ENCODE peak calls at places on chromosomes 7 and 10, in seven cellular contexts. One of them, this sample, is unnamed.

GRCh38 chr7:54961391-54961790 is 57.4 kb upstream of the EGFR start:
- DNase-seq in pancreas: no peak
- DNase-seq in uterus: no peak
- DNase-seq in astrocyte: no peak
- DNase-seq in cardiac muscle cell: no peak
- DNase-seq in heart right ventricle: no peak
- DNase-seq in heart left ventricle: no peak
- DNase-seq in this sample: no peak

GRCh38 chr10:21292763-21293517 is 232.5 kb downstream of the SKIDA1 start:
- DNase-seq in pancreas: peak; percentile 47
- DNase-seq in cardiac muscle cell: peak; percentile 72
- DNase-seq in heart right ventricle: peak; percentile 58
- DNase-seq in uterus: peak; percentile 71
- DNase-seq in heart left ventricle: peak; percentile 72
- DNase-seq in astrocyte: peak; percentile 99
- DNase-seq in this sample: peak; percentile 79

GRCh38 chr10:1652151-1652550 is 85.2 kb downstream of the ADARB2 start:
- DNase-seq in uterus: no peak
- DNase-seq in heart right ventricle: no peak
- DNase-seq in astrocyte: no peak
- DNase-seq in heart left ventricle: no peak
- DNase-seq in pancreas: no peak
- DNase-seq in cardiac muscle cell: no peak
- DNase-seq in this sample: no peak

GRCh38 chr7:132738254-132738653 is 162.0 kb upstream of the PLXNA4 start:
- DNase-seq in pancreas: no peak
- DNase-seq in uterus: no peak
- DNase-seq in astrocyte: peak; percentile 96
- DNase-seq in heart left ventricle: no peak
- DNase-seq in heart right ventricle: no peak
- DNase-seq in cardiac muscle cell: no peak
- DNase-seq in this sample: no peak

GRCh38 chr10:46068117-46068516 is 22.0 kb upstream of the MSMB start:
- DNase-seq in heart right ventricle: no peak
- DNase-seq in uterus: no peak
- DNase-seq in heart left ventricle: no peak
- DNase-seq in astrocyte: no peak
- DNase-seq in cardiac muscle cell: no peak
- DNase-seq in pancreas: no peak
- DNase-seq in this sample: no peak

GRCh38 chr10:60073781-60074656 is 167.7 kb upstream of the CCDC6 start:
- DNase-seq in cardiac muscle cell: no peak
- DNase-seq in pancreas: no peak
- DNase-seq in heart right ventricle: no peak
- DNase-seq in astrocyte: no peak
- DNase-seq in uterus: no peak
- DNase-seq in heart left ventricle: no peak
- DNase-seq in this sample: no peak

GRCh38 chr7:2474224-2474623 is 2.0 kb downstream of the GRIFIN start:
- DNase-seq in pancreas: no peak
- DNase-seq in uterus: no peak
- DNase-seq in heart left ventricle: no peak
- DNase-seq in cardiac muscle cell: no peak
- DNase-seq in heart right ventricle: no peak
- DNase-seq in astrocyte: no peak
- DNase-seq in this sample: no peak

GRCh38 chr10:52451817-52452216 is 137.7 kb downstream of the DKK1 start:
- DNase-seq in astrocyte: peak; percentile 18
- DNase-seq in heart right ventricle: no peak
- DNase-seq in heart left ventricle: no peak
- DNase-seq in uterus: no peak
- DNase-seq in cardiac muscle cell: no peak
- DNase-seq in pancreas: no peak
- DNase-seq in this sample: no peak

GRCh38 chr10:132134541-132135397 is 52.0 kb upstream of the DPYSL4 start:
- DNase-seq in heart left ventricle: peak; percentile 19
- DNase-seq in uterus: no peak
- DNase-seq in pancreas: no peak
- DNase-seq in astrocyte: no peak
- DNase-seq in heart right ventricle: peak; percentile 7
- DNase-seq in cardiac muscle cell: no peak
- DNase-seq in this sample: no peak

GRCh38 chr10:4240641-4241197 is 455.7 kb upstream of the KLF6 start:
- DNase-seq in heart left ventricle: no peak
- DNase-seq in cardiac muscle cell: no peak
- DNase-seq in astrocyte: peak; percentile 92
- DNase-seq in pancreas: no peak
- DNase-seq in heart right ventricle: no peak
- DNase-seq in uterus: no peak
- DNase-seq in this sample: no peak

GRCh38 chr10:130573446-130573845 is 437.3 kb downstream of the GLRX3 start:
- DNase-seq in heart left ventricle: no peak
- DNase-seq in cardiac muscle cell: no peak
- DNase-seq in heart right ventricle: no peak
- DNase-seq in uterus: no peak
- DNase-seq in pancreas: no peak
- DNase-seq in astrocyte: no peak
- DNase-seq in this sample: no peak

GRCh38 chr10:121553455-121553854 is 44.8 kb downstream of the FGFR2 start:
- DNase-seq in astrocyte: no peak
- DNase-seq in heart right ventricle: no peak
- DNase-seq in cardiac muscle cell: no peak
- DNase-seq in uterus: no peak
- DNase-seq in pancreas: no peak
- DNase-seq in heart left ventricle: no peak
- DNase-seq in this sample: no peak

GRCh38 chr10:88385601-88386203 is 197.4 kb downstream of the RNLS start:
- DNase-seq in uterus: peak; percentile 19
- DNase-seq in cardiac muscle cell: no peak
- DNase-seq in pancreas: peak; percentile 81
- DNase-seq in heart right ventricle: peak; percentile 13
- DNase-seq in heart left ventricle: no peak
- DNase-seq in astrocyte: no peak
- DNase-seq in this sample: no peak

GRCh38 chr10:77582710-77583115 is 54.9 kb downstream of the KCNMA1 start:
- DNase-seq in heart right ventricle: no peak
- DNase-seq in astrocyte: peak; percentile 64
- DNase-seq in heart left ventricle: no peak
- DNase-seq in pancreas: peak; percentile 61
- DNase-seq in cardiac muscle cell: no peak
- DNase-seq in uterus: no peak
- DNase-seq in this sample: no peak

GRCh38 chr7:76328390-76328789 is 25.9 kb downstream of the HSPB1 start:
- DNase-seq in uterus: no peak
- DNase-seq in cardiac muscle cell: no peak
- DNase-seq in astrocyte: no peak
- DNase-seq in heart right ventricle: no peak
- DNase-seq in pancreas: no peak
- DNase-seq in heart left ventricle: no peak
- DNase-seq in this sample: no peak

GRCh38 chr10:112952282-112952991 is 2.4 kb downstream of the TCF7L2 start:
- DNase-seq in uterus: no peak
- DNase-seq in heart left ventricle: peak; percentile 45
- DNase-seq in astrocyte: peak; percentile 18
- DNase-seq in cardiac muscle cell: peak; percentile 58
- DNase-seq in pancreas: peak; percentile 41
- DNase-seq in heart right ventricle: peak; percentile 26
- DNase-seq in this sample: peak; percentile 21

GRCh38 chr7:95420996-95421846 is 13.6 kb downstream of the PON2 start:
- DNase-seq in astrocyte: peak; percentile 38
- DNase-seq in pancreas: no peak
- DNase-seq in cardiac muscle cell: peak; percentile 75
- DNase-seq in heart right ventricle: no peak
- DNase-seq in heart left ventricle: no peak
- DNase-seq in uterus: no peak
- DNase-seq in this sample: no peak

GRCh38 chr10:59098387-59098786 is 78.1 kb upstream of the PHYHIPL start:
- DNase-seq in heart right ventricle: no peak
- DNase-seq in cardiac muscle cell: no peak
- DNase-seq in uterus: peak; percentile 41
- DNase-seq in astrocyte: peak; percentile 66
- DNase-seq in heart left ventricle: peak; percentile 22
- DNase-seq in pancreas: no peak
- DNase-seq in this sample: no peak

GRCh38 chr10:11909618-11910017 is 86.5 kb downstream of the PROSER2 start:
- DNase-seq in heart right ventricle: no peak
- DNase-seq in uterus: no peak
- DNase-seq in pancreas: no peak
- DNase-seq in heart left ventricle: no peak
- DNase-seq in cardiac muscle cell: no peak
- DNase-seq in astrocyte: no peak
- DNase-seq in this sample: no peak

DNA sequence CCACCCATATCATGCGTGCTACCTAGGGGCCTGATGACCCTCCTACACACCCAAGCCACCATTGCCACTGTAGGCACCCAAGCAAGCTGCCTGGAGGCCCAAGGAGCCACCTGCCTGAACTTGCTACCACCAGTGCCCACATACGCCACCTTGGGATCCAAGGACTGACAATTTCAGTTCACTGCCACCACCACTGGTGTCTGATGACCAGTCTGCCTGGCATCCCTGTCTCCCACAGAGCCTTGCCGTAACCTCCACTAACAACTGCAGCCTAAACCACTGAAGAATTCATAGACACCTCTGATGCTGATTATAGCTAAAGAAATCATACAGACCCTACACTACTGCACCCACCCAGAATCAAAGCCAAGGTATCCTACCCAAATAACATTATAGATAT is 58.8 kb downstream of the TMEM178B start:
- DNase-seq in heart right ventricle: no peak
- DNase-seq in astrocyte: no peak
- DNase-seq in pancreas: no peak
- DNase-seq in cardiac muscle cell: no peak
- DNase-seq in uterus: no peak
- DNase-seq in heart left ventricle: no peak
- DNase-seq in this sample: no peak
- H3K4me1 ChIP-seq in heart right ventricle: no peaks in the 10 kb centered on the region
- H3K4me1 ChIP-seq in astrocyte: no peaks in the 10 kb centered on the region
- H3K4me1 ChIP-seq in pancreas: no peaks in the 10 kb centered on the region
- H3K4me1 ChIP-seq in cardiac muscle cell: no peaks in the 10 kb centered on the region
- H3K4me1 ChIP-seq in uterus: no peaks in the 10 kb centered on the region
- H3K4me1 ChIP-seq in heart left ventricle: no peaks in the 10 kb centered on the region
- H3K4me1 ChIP-seq in this sample: no peaks in the 10 kb centered on the region

GRCh38 chr10:106765355-106765754 is 399.2 kb downstream of the SORCS1 start:
- DNase-seq in cardiac muscle cell: no peak
- DNase-seq in heart right ventricle: no peak
- DNase-seq in uterus: no peak
- DNase-seq in pancreas: no peak
- DNase-seq in astrocyte: no peak
- DNase-seq in heart left ventricle: no peak
- DNase-seq in this sample: no peak
- TF ChIP-seq CTCF in cardiac muscle cell: no peak
- TF ChIP-seq CTCF in heart right ventricle: no peak
- TF ChIP-seq CTCF in uterus: no peak
- TF ChIP-seq CTCF in pancreas: no peak
- TF ChIP-seq CTCF in astrocyte: no peak
- TF ChIP-seq CTCF in heart left ventricle: no peak
- TF ChIP-seq CTCF in this sample: no peak

GRCh38 chr10:109929501-109930219 is 6.3 kb upstream of the XPNPEP1 start:
- DNase-seq in cardiac muscle cell: no peak
- DNase-seq in heart right ventricle: no peak
- DNase-seq in uterus: no peak
- DNase-seq in pancreas: no peak
- DNase-seq in astrocyte: peak; percentile 44
- DNase-seq in heart left ventricle: no peak
- DNase-seq in this sample: no peak

GRCh38 chr10:109926141-109926745 is 2.9 kb upstream of the XPNPEP1 start:
- DNase-seq in pancreas: no peak
- DNase-seq in uterus: no peak
- DNase-seq in cardiac muscle cell: no peak
- DNase-seq in heart right ventricle: no peak
- DNase-seq in astrocyte: no peak
- DNase-seq in heart left ventricle: no peak
- DNase-seq in this sample: no peak

GRCh38 chr10:109931153-109931552 is 7.8 kb upstream of the XPNPEP1 start:
- DNase-seq in astrocyte: no peak
- DNase-seq in pancreas: no peak
- DNase-seq in cardiac muscle cell: no peak
- DNase-seq in heart right ventricle: no peak
- DNase-seq in heart left ventricle: no peak
- DNase-seq in uterus: no peak
- DNase-seq in this sample: no peak

GRCh38 chr10:109924947-109925620 is 1.8 kb upstream of the XPNPEP1 start:
- DNase-seq in uterus: no peak
- DNase-seq in heart right ventricle: no peak
- DNase-seq in heart left ventricle: no peak
- DNase-seq in astrocyte: no peak
- DNase-seq in pancreas: no peak
- DNase-seq in cardiac muscle cell: no peak
- DNase-seq in this sample: no peak

DNA sequence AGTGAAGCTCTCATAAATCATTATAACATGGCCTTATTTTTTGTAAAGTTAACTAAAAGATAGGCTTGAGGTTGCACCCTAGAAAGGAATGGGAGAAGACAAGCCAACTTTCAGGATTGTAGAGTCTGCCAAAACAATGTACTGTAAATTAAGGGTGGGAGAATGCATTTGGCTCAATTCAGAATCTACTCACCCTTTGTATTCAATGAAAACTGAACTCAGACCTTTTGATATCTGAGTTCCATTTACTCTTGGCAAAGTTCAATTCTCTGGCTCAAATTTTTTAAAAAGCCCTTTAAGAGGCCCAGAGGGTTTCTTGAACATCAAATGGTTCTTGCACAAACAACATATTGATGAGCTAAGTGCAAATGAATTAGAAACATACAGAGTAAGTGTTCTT is 5.1 kb upstream of the XPNPEP1 start:
- DNase-seq in cardiac muscle cell: no peak
- DNase-seq in uterus: no peak
- DNase-seq in astrocyte: no peak
- DNase-seq in heart left ventricle: no peak
- DNase-seq in pancreas: no peak
- DNase-seq in heart right ventricle: no peak
- DNase-seq in this sample: no peak
- H3K4me1 ChIP-seq in cardiac muscle cell: no peaks in the 10 kb centered on the region
- H3K4me1 ChIP-seq in uterus: peaks cover 4% of the 10 kb centered on the region
- H3K4me1 ChIP-seq in astrocyte: peaks cover 3% of the 10 kb centered on the region
- H3K4me1 ChIP-seq in heart left ventricle: no peaks in the 10 kb centered on the region
- H3K4me1 ChIP-seq in pancreas: peaks cover 13% of the 10 kb centered on the region
- H3K4me1 ChIP-seq in heart right ventricle: no peaks in the 10 kb centered on the region
- H3K4me1 ChIP-seq in this sample: peaks cover 7% of the 10 kb centered on the region

GRCh38 chr7:77940647-77941046 is 142.1 kb downstream of the PHTF2 start:
- DNase-seq in heart right ventricle: no peak
- DNase-seq in heart left ventricle: no peak
- DNase-seq in uterus: no peak
- DNase-seq in cardiac muscle cell: peak; percentile 48
- DNase-seq in pancreas: peak; percentile 24
- DNase-seq in astrocyte: peak; percentile 6
- DNase-seq in this sample: peak; percentile 52

GRCh38 chr7:77930496-77930895 is 131.9 kb downstream of the PHTF2 start:
- DNase-seq in pancreas: no peak
- DNase-seq in heart left ventricle: no peak
- DNase-seq in heart right ventricle: no peak
- DNase-seq in astrocyte: no peak
- DNase-seq in uterus: no peak
- DNase-seq in cardiac muscle cell: no peak
- DNase-seq in this sample: no peak

GRCh38 chr7:77931841-77932240 is 133.3 kb downstream of the PHTF2 start:
- DNase-seq in heart right ventricle: no peak
- DNase-seq in astrocyte: no peak
- DNase-seq in heart left ventricle: no peak
- DNase-seq in uterus: no peak
- DNase-seq in pancreas: no peak
- DNase-seq in cardiac muscle cell: no peak
- DNase-seq in this sample: no peak

GRCh38 chr7:77933394-77933793 is 134.8 kb downstream of the PHTF2 start:
- DNase-seq in heart left ventricle: no peak
- DNase-seq in astrocyte: peak; percentile 58
- DNase-seq in cardiac muscle cell: no peak
- DNase-seq in pancreas: no peak
- DNase-seq in uterus: no peak
- DNase-seq in heart right ventricle: no peak
- DNase-seq in this sample: no peak

GRCh38 chr7:77935652-77936348 is 137.2 kb downstream of the PHTF2 start:
- DNase-seq in cardiac muscle cell: no peak
- DNase-seq in heart right ventricle: no peak
- DNase-seq in astrocyte: no peak
- DNase-seq in uterus: no peak
- DNase-seq in pancreas: no peak
- DNase-seq in heart left ventricle: no peak
- DNase-seq in this sample: no peak
- TF ChIP-seq CTCF in cardiac muscle cell: peak; percentile 37
- TF ChIP-seq CTCF in heart right ventricle: no peak
- TF ChIP-seq CTCF in astrocyte: peak; percentile 35
- TF ChIP-seq CTCF in uterus: no peak
- TF ChIP-seq CTCF in pancreas: no peak
- TF ChIP-seq CTCF in heart left ventricle: peak; percentile 28
- TF ChIP-seq CTCF in this sample: peak; percentile 51

This sample was measured in testis.